ENCODE peak calls at places on chromosomes 4 and X, in eight cellular contexts. P is esophagus squamous epithelium, Q is adrenal gland, Y is endothelial cell of umbilical vein, C is psoas muscle, J is aorta, F is PC-9, E is adipocyte. D is an unnamed sample. For H3K4me1, the result is how much of the 10 kb centered on the place peaks cover.

GRCh38 chr4:150297861-150298474 is 219.7 kb downstream of the DCLK2 start:
- DNase-seq in P (no peak), Q (peak), Y (peak), C (no peak), J (no peak), F (peak), E (peak), D (peak)

GRCh38 chr4:182273191-182273935 is 30.2 kb downstream of the TENM3 start:
- DNase-seq in P (no peak), Q (no peak), Y (no peak), C (no peak), J (no peak), F (no peak), E (no peak), D (no peak)

GRCh38 chr4:87012265-87012953 is 77.6 kb downstream of the AFF1 start:
- DNase-seq in P (no peak), Q (no peak), Y (no peak), C (no peak), J (no peak), F (no peak), E (no peak), D (no peak)

GRCh38 chr4:52833941-52834525 is 28.1 kb upstream of the RASL11B start:
- DNase-seq in P (no peak), Q (no peak), Y (no peak), C (no peak), J (no peak), F (peak), E (peak), D (no peak)

GRCh38 chr4:68256284-68256683 is 10.8 kb upstream of the TMPRSS11B start:
- DNase-seq in P (no peak), Q (no peak), Y (no peak), C (no peak), J (no peak), F (no peak), E (no peak), D (no peak)

GRCh38 chrX:8653956-8654355 is 78.0 kb downstream of the ANOS1 start:
- DNase-seq in P (no peak), Q (no peak), Y (no peak), C (no peak), J (no peak), F (peak), E (no peak), D (no peak)

GRCh38 chrX:46687619-46688018 is 71.3 kb downstream of the SLC9A7 start:
- DNase-seq in P (no peak), Q (no peak), Y (no peak), C (no peak), J (no peak), F (no peak), E (peak), D (no peak)

GRCh38 chr4:71270901-71271300 is 67.9 kb upstream of the SLC4A4 start:
- DNase-seq in P (no peak), Q (peak), Y (peak), C (no peak), J (no peak), F (no peak), E (no peak), D (peak)

GRCh38 chr4:46123872-46124755 is at the start of gene GABRG1:
- DNase-seq in P (no peak), Q (peak), Y (no peak), C (no peak), J (peak), F (no peak), E (no peak), D (no peak)

GRCh38 chr4:169309326-169309967 is 38.7 kb upstream of the SH3RF1 start:
- DNase-seq in P (no peak), Q (no peak), Y (no peak), C (no peak), J (no peak), F (no peak), E (no peak), D (no peak)

GRCh38 chrX:137313627-137314026 is 252.3 kb upstream of the ZIC3 start:
- DNase-seq in P (no peak), Q (no peak), Y (no peak), C (no peak), J (no peak), F (no peak), E (no peak), D (no peak)

GRCh38 chrX:68719181-68719903 is 71.9 kb downstream of the STARD8 start:
- DNase-seq in P (no peak), Q (no peak), Y (no peak), C (no peak), J (no peak), F (no peak), E (no peak), D (peak)

GRCh38 chrX:30865020-30865419 is 24.0 kb downstream of the TAB3 start:
- DNase-seq in P (no peak), Q (no peak), Y (no peak), C (no peak), J (no peak), F (no peak), E (no peak), D (peak)

GRCh38 chrX:69107231-69107739 is 58.0 kb downstream of the PJA1 start:
- DNase-seq in P (no peak), Q (no peak), Y (no peak), C (no peak), J (no peak), F (peak), E (no peak), D (peak)

GRCh38 chr4:119498520-119498919 is 130.1 kb downstream of the PDE5A start:
- DNase-seq in P (no peak), Q (peak), Y (peak), C (no peak), J (no peak), F (no peak), E (peak), D (no peak)

GRCh38 chr4:183443609-183444148 is 757 bp upstream of the CDKN2AIP start:
- DNase-seq in P (no peak), Q (peak), Y (peak), C (no peak), J (no peak), F (no peak), E (no peak), D (peak)

GRCh38 chr4:78770091-78770642 is 6.0 kb upstream of the BMP2K start:
- DNase-seq in P (no peak), Q (no peak), Y (no peak), C (no peak), J (no peak), F (no peak), E (no peak), D (no peak)
- H3K4me1 ChIP-seq in P (under half), Q (under half), Y (under half), C (under half), J (under half), F (under half), E (under half), D (under half)

GRCh38 chrX:132393090-132393884 is 95.6 kb downstream of the MBNL3 start:
- DNase-seq in P (no peak), Q (no peak), Y (no peak), C (no peak), J (no peak), F (no peak), E (no peak), D (no peak)
- H3K4me1 ChIP-seq in P (under half), Q (under half), Y (under half), C (under half), J (under half), F (under half), E (under half), D (under half)

DNA sequence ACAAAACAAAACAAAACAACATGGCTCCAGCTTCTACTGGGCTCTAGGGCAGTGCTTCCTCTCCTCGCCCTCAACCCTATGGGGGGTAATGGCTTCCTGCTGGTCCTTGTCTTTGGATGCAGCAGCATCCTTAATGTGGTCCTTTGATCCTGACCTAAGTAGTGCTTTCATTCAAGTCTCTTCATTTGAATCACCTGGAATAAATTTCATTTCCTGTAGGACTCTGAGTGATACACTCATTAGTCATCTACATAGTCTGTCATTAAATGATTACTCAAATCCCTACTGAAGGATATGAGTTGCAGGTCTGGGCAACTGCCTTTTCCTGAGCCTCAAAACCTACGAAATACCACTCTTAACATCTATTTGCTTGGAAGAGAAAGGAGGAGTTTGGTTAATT is 54.5 kb downstream of the RHOH start:
- DNase-seq in P (no peak), Q (no peak), Y (peak), C (no peak), J (no peak), F (no peak), E (no peak), D (no peak)
- H3K4me1 ChIP-seq in P (under half), Q (under half), Y (under half), C (under half), J (under half), F (under half), E (under half), D (under half)

GRCh38 chr4:94515365-94515764 is 63.6 kb downstream of the PDLIM5 start:
- DNase-seq in P (no peak), Q (no peak), Y (no peak), C (no peak), J (no peak), F (no peak), E (no peak), D (no peak)
- H3K4me1 ChIP-seq in P (under half), Q (under half), Y (under half), C (half or more), J (under half), F (under half), E (under half), D (under half)

DNA sequence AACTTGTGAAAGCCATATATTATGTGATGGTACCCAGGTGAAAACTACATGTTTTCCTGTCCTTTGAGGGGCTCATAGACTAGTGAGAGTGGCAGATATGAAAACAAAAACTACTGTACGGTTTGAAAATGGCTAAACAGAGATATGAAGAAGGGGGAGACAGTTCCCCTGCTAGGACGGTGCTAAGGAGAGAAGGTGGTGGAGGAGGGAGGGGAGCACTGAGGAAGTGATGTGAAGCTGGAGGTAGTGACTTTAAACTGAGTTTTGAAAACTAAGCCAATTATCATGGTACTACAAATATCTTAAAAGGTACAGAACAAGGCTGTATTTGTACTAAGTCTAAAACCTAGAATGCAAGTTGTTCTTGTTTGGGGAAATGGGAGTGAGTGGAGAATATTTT is 188.3 kb downstream of the ENOX2 start:
- DNase-seq in P (no peak), Q (no peak), Y (no peak), C (no peak), J (no peak), F (no peak), E (no peak), D (no peak)
- H3K4me1 ChIP-seq in P (under half), Q (under half), Y (under half), C (under half), J (under half), F (under half), E (under half), D (under half)

GRCh38 chr4:26884486-26884988 is 23.9 kb downstream of the STIM2 start:
- DNase-seq in P (no peak), Q (no peak), Y (no peak), C (no peak), J (no peak), F (no peak), E (no peak), D (no peak)
- H3K4me1 ChIP-seq in P (under half), Q (under half), Y (under half), C (under half), J (under half), F (under half), E (under half), D (under half)

DNA sequence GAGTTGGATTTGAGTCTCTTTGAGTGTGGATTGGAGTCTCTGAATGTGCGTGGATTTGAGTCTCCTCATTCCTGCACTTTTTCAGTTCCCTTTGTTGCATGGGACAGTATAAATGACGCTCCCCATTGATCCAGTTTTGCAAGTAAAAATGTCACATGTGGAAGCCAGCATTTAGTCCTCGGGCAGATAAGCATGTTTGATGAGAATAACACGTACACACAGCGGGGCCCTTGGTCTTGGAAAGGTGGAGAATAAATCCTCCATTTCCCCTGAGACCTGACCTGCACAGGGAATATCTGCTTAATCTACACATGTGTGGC is 8.1 kb downstream of the P2RY8 start:
- DNase-seq in P (no peak), Q (no peak), Y (no peak), C (no peak), J (no peak), F (no peak), E (no peak), D (no peak)
- H3K4me1 ChIP-seq in P (under half), Q (under half), Y (under half), C (under half), J (under half), F (under half), E (under half), D (under half)

GRCh38 chr4:54054501-54054900 is 9.9 kb downstream of the CHIC2 start:
- DNase-seq in P (no peak), Q (no peak), Y (no peak), C (no peak), J (no peak), F (no peak), E (no peak), D (no peak)

GRCh38 chr4:54056360-54056759 is 8.0 kb downstream of the CHIC2 start:
- DNase-seq in P (no peak), Q (no peak), Y (no peak), C (no peak), J (no peak), F (no peak), E (no peak), D (no peak)

GRCh38 chr4:54061067-54061466 is 3.3 kb downstream of the CHIC2 start:
- DNase-seq in P (no peak), Q (no peak), Y (no peak), C (no peak), J (no peak), F (no peak), E (no peak), D (no peak)

GRCh38 chr4:54055494-54055893 is 8.9 kb downstream of the CHIC2 start:
- DNase-seq in P (no peak), Q (no peak), Y (no peak), C (no peak), J (no peak), F (no peak), E (no peak), D (no peak)

GRCh38 chr4:54058171-54058570 is 6.2 kb downstream of the CHIC2 start:
- DNase-seq in P (no peak), Q (no peak), Y (no peak), C (no peak), J (no peak), F (no peak), E (no peak), D (no peak)
- H3K4me1 ChIP-seq in P (under half), Q (under half), Y (under half), C (half or more), J (under half), F (under half), E (half or more), D (under half)